ENCODE peak calls at places on chromosomes 3 and 15, in five cellular contexts. One of them, this sample, is unnamed.

GRCh38 chr15:35078221-35078915 is 6.7 kb downstream of the NANOGP8 start:
- DNase-seq in HCT116: peak
- DNase-seq in K562: peak
- DNase-seq in A549: peak
- DNase-seq in endothelial cell of umbilical vein: peak
- DNase-seq in this sample: peak

GRCh38 chr3:153591566-153592221 is 429.7 kb downstream of the RAP2B start:
- DNase-seq in HCT116: no peak
- DNase-seq in endothelial cell of umbilical vein: no peak
- DNase-seq in K562: no peak
- DNase-seq in A549: no peak
- DNase-seq in this sample: peak

GRCh38 chr3:160661660-160662059 is 15.3 kb upstream of the ARL14 start:
- DNase-seq in endothelial cell of umbilical vein: no peak
- DNase-seq in HCT116: no peak
- DNase-seq in K562: no peak
- DNase-seq in A549: no peak
- DNase-seq in this sample: no peak

GRCh38 chr3:148718982-148719862 is 21.5 kb downstream of the AGTR1 start:
- DNase-seq in endothelial cell of umbilical vein: no peak
- DNase-seq in HCT116: peak
- DNase-seq in A549: peak
- DNase-seq in K562: no peak
- DNase-seq in this sample: peak

GRCh38 chr3:141410861-141411771 is 42.8 kb downstream of the ZBTB38 start:
- DNase-seq in A549: peak
- DNase-seq in K562: no peak
- DNase-seq in endothelial cell of umbilical vein: peak
- DNase-seq in HCT116: no peak
- DNase-seq in this sample: no peak

GRCh38 chr15:79849789-79850188 is 47.0 kb downstream of the MTHFS start:
- DNase-seq in K562: peak
- DNase-seq in A549: peak
- DNase-seq in HCT116: no peak
- DNase-seq in endothelial cell of umbilical vein: peak
- DNase-seq in this sample: peak

GRCh38 chr3:50139718-50140423 is 15.3 kb upstream of the SEMA3F start:
- DNase-seq in endothelial cell of umbilical vein: no peak
- DNase-seq in K562: no peak
- DNase-seq in HCT116: no peak
- DNase-seq in A549: no peak
- DNase-seq in this sample: no peak

GRCh38 chr3:126678691-126679317 is 23.9 kb upstream of the TXNRD3 start:
- DNase-seq in K562: no peak
- DNase-seq in endothelial cell of umbilical vein: no peak
- DNase-seq in HCT116: no peak
- DNase-seq in A549: no peak
- DNase-seq in this sample: no peak

GRCh38 chr15:89367485-89368451 is 33.1 kb upstream of the POLG start:
- DNase-seq in endothelial cell of umbilical vein: no peak
- DNase-seq in HCT116: no peak
- DNase-seq in A549: peak
- DNase-seq in K562: peak
- DNase-seq in this sample: no peak

GRCh38 chr15:97174886-97175540 is 785.5 kb upstream of the ARRDC4 start:
- DNase-seq in A549: no peak
- DNase-seq in endothelial cell of umbilical vein: no peak
- DNase-seq in K562: no peak
- DNase-seq in HCT116: no peak
- DNase-seq in this sample: peak

GRCh38 chr3:32405711-32406323 is 14.2 kb downstream of the CMTM7 start:
- DNase-seq in HCT116: no peak
- DNase-seq in endothelial cell of umbilical vein: peak
- DNase-seq in K562: no peak
- DNase-seq in A549: no peak
- DNase-seq in this sample: no peak

GRCh38 chr3:148710665-148711064 is 13.0 kb downstream of the AGTR1 start:
- DNase-seq in A549: no peak
- DNase-seq in K562: no peak
- DNase-seq in endothelial cell of umbilical vein: no peak
- DNase-seq in HCT116: no peak
- DNase-seq in this sample: no peak

GRCh38 chr3:124924741-124925140 is 9.8 kb downstream of the MUC13 start:
- DNase-seq in endothelial cell of umbilical vein: no peak
- DNase-seq in HCT116: no peak
- DNase-seq in K562: no peak
- DNase-seq in A549: no peak
- DNase-seq in this sample: no peak

GRCh38 chr3:159169828-159170227 is 368.0 kb downstream of the MFSD1 start:
- DNase-seq in K562: no peak
- DNase-seq in A549: peak
- DNase-seq in HCT116: no peak
- DNase-seq in endothelial cell of umbilical vein: peak
- DNase-seq in this sample: no peak

GRCh38 chr3:67357610-67358458 is 296.6 kb downstream of the SUCLG2 start:
- DNase-seq in K562: peak
- DNase-seq in A549: peak
- DNase-seq in endothelial cell of umbilical vein: peak
- DNase-seq in HCT116: peak
- DNase-seq in this sample: peak

GRCh38 chr3:101567528-101568317 is 6.1 kb downstream of the TRMT10C start:
- DNase-seq in HCT116: no peak
- DNase-seq in K562: peak
- DNase-seq in A549: no peak
- DNase-seq in endothelial cell of umbilical vein: no peak
- DNase-seq in this sample: no peak

GRCh38 chr15:74350295-74351275 is 16.9 kb downstream of the CYP11A1 start:
- DNase-seq in A549: no peak
- DNase-seq in HCT116: no peak
- DNase-seq in endothelial cell of umbilical vein: no peak
- DNase-seq in K562: no peak
- DNase-seq in this sample: no peak

GRCh38 chr15:66641485-66642313 is 60.3 kb upstream of the SMAD6 start:
- DNase-seq in A549: no peak
- DNase-seq in K562: no peak
- DNase-seq in HCT116: no peak
- DNase-seq in endothelial cell of umbilical vein: no peak
- DNase-seq in this sample: no peak

GRCh38 chr3:128875556-128876120 is 3.8 kb upstream of the ACAD9 start:
- DNase-seq in A549: peak
- DNase-seq in HCT116: no peak
- DNase-seq in endothelial cell of umbilical vein: peak
- DNase-seq in K562: peak
- DNase-seq in this sample: peak

GRCh38 chr15:96412919-96413231 is 82.4 kb downstream of the NR2F2 start:
- DNase-seq in endothelial cell of umbilical vein: no peak
- DNase-seq in K562: no peak
- DNase-seq in A549: no peak
- DNase-seq in HCT116: no peak
- DNase-seq in this sample: no peak

GRCh38 chr15:34084086-34084485 is 17.6 kb downstream of the EMC7 start:
- DNase-seq in endothelial cell of umbilical vein: no peak
- DNase-seq in HCT116: no peak
- DNase-seq in K562: no peak
- DNase-seq in A549: peak
- DNase-seq in this sample: no peak

GRCh38 chr3:62604301-62604700 is 231.0 kb upstream of the FEZF2 start:
- DNase-seq in HCT116: no peak
- DNase-seq in endothelial cell of umbilical vein: peak
- DNase-seq in K562: no peak
- DNase-seq in A549: peak
- DNase-seq in this sample: no peak

GRCh38 chr3:185717627-185718330 is 107.1 kb downstream of the IGF2BP2 start:
- DNase-seq in endothelial cell of umbilical vein: peak
- DNase-seq in A549: no peak
- DNase-seq in K562: no peak
- DNase-seq in HCT116: no peak
- DNase-seq in this sample: no peak

GRCh38 chr3:174170248-174170647 is 688.9 kb upstream of the NAALADL2 start:
- DNase-seq in A549: no peak
- DNase-seq in endothelial cell of umbilical vein: no peak
- DNase-seq in K562: no peak
- DNase-seq in HCT116: no peak
- DNase-seq in this sample: no peak

GRCh38 chr3:171994646-171995441 is 44.5 kb upstream of the FNDC3B start:
- DNase-seq in endothelial cell of umbilical vein: no peak
- DNase-seq in HCT116: no peak
- DNase-seq in K562: no peak
- DNase-seq in A549: no peak
- DNase-seq in this sample: peak

GRCh38 chr15:22855791-22856190 is 17.3 kb downstream of the NIPA2 start:
- DNase-seq in K562: no peak
- DNase-seq in endothelial cell of umbilical vein: no peak
- DNase-seq in A549: no peak
- DNase-seq in HCT116: no peak
- DNase-seq in this sample: no peak

GRCh38 chr15:34119291-34119690 is 17.4 kb downstream of the PGBD4 start:
- DNase-seq in A549: peak
- DNase-seq in HCT116: no peak
- DNase-seq in K562: no peak
- DNase-seq in endothelial cell of umbilical vein: no peak
- DNase-seq in this sample: no peak

GRCh38 chr3:44444437-44444836 is 33.0 kb downstream of the ZNF445 start:
- DNase-seq in K562: no peak
- DNase-seq in endothelial cell of umbilical vein: no peak
- DNase-seq in A549: no peak
- DNase-seq in HCT116: no peak
- DNase-seq in this sample: no peak

GRCh38 chr15:88664151-88664778 is 25.4 kb downstream of the ISG20 start:
- DNase-seq in K562: no peak
- DNase-seq in endothelial cell of umbilical vein: peak
- DNase-seq in HCT116: no peak
- DNase-seq in A549: no peak
- DNase-seq in this sample: peak

GRCh38 chr3:59558906-59559720 is 509.3 kb upstream of the CFAP20DC start:
- DNase-seq in A549: no peak
- DNase-seq in K562: no peak
- DNase-seq in endothelial cell of umbilical vein: no peak
- DNase-seq in HCT116: no peak
- DNase-seq in this sample: no peak
- TF ChIP-seq MAX in A549: no peak
- TF ChIP-seq MAX in K562: no peak
- TF ChIP-seq MAX in endothelial cell of umbilical vein: no peak
- TF ChIP-seq MAX in HCT116: no peak
- TF ChIP-seq MAX in this sample: no peak

DNA sequence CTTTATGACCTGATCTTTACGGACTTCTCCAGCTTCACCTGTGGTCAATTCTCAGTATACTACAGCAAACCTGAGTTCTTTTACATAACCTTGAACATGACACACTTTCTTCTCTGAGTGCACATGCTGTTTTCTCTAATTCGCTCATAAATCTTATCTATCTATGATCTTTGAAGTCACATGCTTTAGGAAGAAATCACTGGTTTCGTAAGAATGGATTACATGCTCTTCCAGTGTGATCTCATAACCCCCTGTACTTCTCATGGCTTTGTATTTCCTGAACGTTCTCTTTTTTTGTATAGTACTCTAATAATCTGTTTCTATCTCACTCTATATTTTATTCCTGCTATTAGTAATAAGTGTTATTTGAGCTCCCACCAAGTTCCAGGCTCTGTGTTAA is 1165.2 kb downstream of the TBL1XR1 start:
- DNase-seq in HCT116: no peak
- DNase-seq in endothelial cell of umbilical vein: no peak
- DNase-seq in K562: no peak
- DNase-seq in A549: no peak
- DNase-seq in this sample: no peak
- TF ChIP-seq MAX in HCT116: no peak
- TF ChIP-seq MAX in endothelial cell of umbilical vein: no peak
- TF ChIP-seq MAX in K562: no peak
- TF ChIP-seq MAX in A549: no peak
- TF ChIP-seq MAX in this sample: no peak

GRCh38 chr15:49101536-49101935 is 53.9 kb downstream of the COPS2 start:
- DNase-seq in endothelial cell of umbilical vein: peak
- DNase-seq in HCT116: no peak
- DNase-seq in K562: no peak
- DNase-seq in A549: no peak
- DNase-seq in this sample: no peak
- TF ChIP-seq MAX in endothelial cell of umbilical vein: no peak
- TF ChIP-seq MAX in HCT116: no peak
- TF ChIP-seq MAX in K562: no peak
- TF ChIP-seq MAX in A549: no peak
- TF ChIP-seq MAX in this sample: no peak

DNA sequence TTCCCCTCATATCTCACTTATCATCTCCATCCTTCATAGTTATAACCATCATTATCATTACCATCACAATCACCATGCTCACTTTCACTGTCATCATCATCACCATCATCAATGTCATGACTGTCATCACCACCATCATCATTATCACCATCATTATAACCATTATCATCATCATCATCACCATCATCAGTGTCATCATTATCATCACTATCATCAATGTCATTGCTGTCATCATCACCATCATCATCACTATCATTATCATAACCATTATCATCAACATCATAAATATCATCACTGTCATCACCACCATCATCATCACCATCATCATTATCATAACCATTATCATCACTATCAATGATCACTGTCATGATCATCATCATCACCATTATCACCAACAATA is 44.1 kb downstream of the SSUH2 start:
- DNase-seq in HCT116: no peak
- DNase-seq in A549: no peak
- DNase-seq in K562: no peak
- DNase-seq in endothelial cell of umbilical vein: no peak
- DNase-seq in this sample: no peak
- TF ChIP-seq MAX in HCT116: no peak
- TF ChIP-seq MAX in A549: no peak
- TF ChIP-seq MAX in K562: no peak
- TF ChIP-seq MAX in endothelial cell of umbilical vein: no peak
- TF ChIP-seq MAX in this sample: no peak

DNA sequence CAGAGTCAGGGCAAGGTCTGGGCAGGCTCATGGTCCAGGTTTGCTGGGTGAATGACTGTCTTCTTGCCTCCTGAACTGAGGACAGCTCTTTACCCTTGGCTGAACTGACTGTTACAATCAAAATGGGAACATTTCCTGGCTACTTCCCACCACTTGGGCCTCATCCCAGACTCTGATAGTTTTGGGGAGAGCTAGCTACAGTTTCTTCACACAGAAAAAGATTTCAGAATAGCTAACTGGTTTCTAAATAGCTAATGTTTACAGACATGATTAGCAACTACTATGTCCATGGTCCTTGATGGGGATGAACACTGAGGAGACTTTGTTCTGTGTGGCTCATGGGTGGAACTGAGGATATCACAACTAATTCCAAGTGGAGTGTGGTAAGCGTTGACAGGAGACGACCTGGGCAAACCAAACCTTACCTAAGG is 7.1 kb downstream of the ALPK3 start:
- DNase-seq in endothelial cell of umbilical vein: no peak
- DNase-seq in HCT116: no peak
- DNase-seq in K562: no peak
- DNase-seq in A549: no peak
- DNase-seq in this sample: no peak
- TF ChIP-seq MAX in endothelial cell of umbilical vein: no peak
- TF ChIP-seq MAX in HCT116: no peak
- TF ChIP-seq MAX in K562: no peak
- TF ChIP-seq MAX in A549: no peak
- TF ChIP-seq MAX in this sample: no peak

GRCh38 chr15:76181705-76182107 is 121.9 kb downstream of the TMEM266 start:
- DNase-seq in A549: no peak
- DNase-seq in endothelial cell of umbilical vein: no peak
- DNase-seq in HCT116: no peak
- DNase-seq in K562: no peak
- DNase-seq in this sample: no peak
- TF ChIP-seq MAX in A549: no peak
- TF ChIP-seq MAX in endothelial cell of umbilical vein: no peak
- TF ChIP-seq MAX in HCT116: no peak
- TF ChIP-seq MAX in K562: no peak
- TF ChIP-seq MAX in this sample: no peak